ENCODE peak calls at places on chromosomes 2 and 18, in eight cellular contexts. O is CD4-positive, CD25-positive, alpha-beta regulatory T cell; L is PC-9; S is brain microvascular endothelial cell; K is A549; D is ovary; J is HCT116; B is CD4-positive, alpha-beta T cell. F is an unnamed sample.

GRCh38 chr18:10111944-10112343 is 198.1 kb downstream of the VAPA start:
- DNase-seq in O (no peak), L (no peak), S (no peak), K (no peak), D (no peak), J (no peak), B (no peak), F (no peak)

GRCh38 chr2:160097329-160097728 is 34.9 kb upstream of the PLA2R1 start:
- DNase-seq in O (no peak), L (no peak), S (no peak), K (no peak), D (no peak), J (no peak), B (no peak), F (no peak)

GRCh38 chr2:102155131-102155702 is 12.7 kb downstream of the IL1R1 start:
- DNase-seq in O (no peak), L (no peak), S (no peak), K (no peak), D (no peak), J (no peak), B (no peak), F (peak)

GRCh38 chr2:225040862-225041209 is 1.4 kb downstream of the DOCK10 start:
- DNase-seq in O (peak), L (no peak), S (no peak), K (peak), D (no peak), J (no peak), B (no peak), F (no peak)

GRCh38 chr18:73975266-73975665 is 172.4 kb downstream of the FBXO15 start:
- DNase-seq in O (peak), L (no peak), S (peak), K (no peak), D (no peak), J (no peak), B (no peak), F (no peak)

GRCh38 chr2:126719191-126720030 is 63.5 kb downstream of the GYPC start:
- DNase-seq in O (no peak), L (no peak), S (no peak), K (no peak), D (no peak), J (no peak), B (no peak), F (no peak)

GRCh38 chr18:63823516-63824219 is 48.5 kb downstream of the SERPINB7 start:
- DNase-seq in O (peak), L (no peak), S (peak), K (no peak), D (no peak), J (peak), B (no peak), F (peak)

GRCh38 chr18:49561377-49562193 is at the start of gene LIPG:
- DNase-seq in O (peak), L (peak), S (peak), K (peak), D (peak), J (peak), B (peak), F (peak)

GRCh38 chr18:51463483-51464136 is 266.1 kb upstream of the MEX3C start:
- DNase-seq in O (no peak), L (no peak), S (no peak), K (no peak), D (no peak), J (no peak), B (no peak), F (no peak)

GRCh38 chr2:162795312-162795711 is 43.3 kb downstream of the KCNH7 start:
- DNase-seq in O (no peak), L (no peak), S (no peak), K (peak), D (no peak), J (no peak), B (no peak), F (no peak)

GRCh38 chr2:232104076-232104646 is 142.6 kb downstream of the DIS3L2 start:
- DNase-seq in O (no peak), L (no peak), S (no peak), K (no peak), D (no peak), J (no peak), B (no peak), F (no peak)

GRCh38 chr2:196963961-196964360 is 37.5 kb upstream of the PGAP1 start:
- DNase-seq in O (no peak), L (no peak), S (no peak), K (no peak), D (no peak), J (no peak), B (no peak), F (no peak)

GRCh38 chr18:13232971-13233565 is 14.5 kb downstream of the LDLRAD4 start:
- DNase-seq in O (no peak), L (no peak), S (no peak), K (no peak), D (no peak), J (no peak), B (no peak), F (no peak)

GRCh38 chr18:49177071-49177470 is 226.3 kb upstream of the SMAD7 start:
- DNase-seq in O (no peak), L (no peak), S (no peak), K (no peak), D (no peak), J (no peak), B (no peak), F (no peak)

GRCh38 chr18:79825913-79826312 is 28.2 kb downstream of the KCNG2 start:
- DNase-seq in O (no peak), L (no peak), S (no peak), K (no peak), D (no peak), J (no peak), B (no peak), F (no peak)

GRCh38 chr2:147829106-147829505 is 15.7 kb upstream of the ACVR2A start:
- DNase-seq in O (no peak), L (no peak), S (peak), K (peak), D (no peak), J (peak), B (no peak), F (no peak)

GRCh38 chr2:45028276-45028675 is 19.0 kb upstream of the SIX2 start:
- DNase-seq in O (no peak), L (peak), S (peak), K (peak), D (no peak), J (no peak), B (no peak), F (no peak)

GRCh38 chr18:77065221-77065981 is 67.2 kb downstream of the MBP start:
- DNase-seq in O (peak), L (peak), S (peak), K (peak), D (no peak), J (peak), B (no peak), F (peak)
- H3K27ac ChIP-seq in O (peak), L (peak), S (peak), K (peak), D (no peak), J (peak), B (peak), F (peak)

DNA sequence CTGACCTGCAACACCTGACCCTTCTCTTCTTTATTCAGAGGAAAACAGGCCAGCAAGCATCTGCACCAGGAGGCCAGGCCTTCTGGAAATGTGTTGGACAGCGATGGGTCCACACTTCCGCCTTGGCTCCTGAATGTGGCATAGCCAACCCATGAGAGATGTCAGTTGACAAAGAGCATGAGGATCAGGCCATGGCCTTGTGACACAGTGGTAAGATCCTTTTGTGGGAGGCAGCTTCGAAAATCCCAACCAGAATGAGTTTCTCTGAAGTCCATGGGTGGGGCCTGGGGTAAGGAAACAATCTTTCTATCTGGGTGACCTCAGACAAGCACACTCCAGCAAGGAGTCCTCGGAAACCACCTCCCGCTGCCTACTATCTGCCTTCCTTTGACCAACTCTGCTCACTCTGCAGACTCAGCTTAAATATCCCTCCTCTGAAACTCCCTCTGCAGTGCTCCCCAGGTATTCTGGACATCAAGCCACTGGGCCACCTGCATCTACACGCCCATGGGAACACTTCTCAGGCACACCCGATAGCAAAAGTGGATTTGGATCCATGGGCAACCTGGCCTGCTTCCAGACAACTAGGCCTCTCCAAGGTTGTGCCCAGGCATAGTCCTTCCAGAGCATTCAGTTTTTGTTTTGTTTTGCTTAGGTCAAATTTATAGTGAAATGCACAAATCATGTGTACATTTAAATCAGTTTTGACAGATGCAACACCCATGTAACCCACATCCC is 3.6 kb upstream of the SH2D6 start:
- DNase-seq in O (no peak), L (no peak), S (no peak), K (no peak), D (no peak), J (no peak), B (no peak), F (no peak)
- H3K27ac ChIP-seq in O (no peak), L (no peak), S (no peak), K (peak), D (no peak), J (no peak), B (no peak), F (no peak)

GRCh38 chr2:144914113-144914512 is 394.2 kb upstream of the ZEB2 start:
- DNase-seq in O (no peak), L (no peak), S (no peak), K (no peak), D (no peak), J (no peak), B (no peak), F (no peak)

GRCh38 chr2:144912206-144912605 is 392.3 kb upstream of the ZEB2 start:
- DNase-seq in O (no peak), L (no peak), S (no peak), K (no peak), D (no peak), J (no peak), B (no peak), F (no peak)

GRCh38 chr2:144914622-144915230 is 394.8 kb upstream of the ZEB2 start:
- DNase-seq in O (no peak), L (no peak), S (no peak), K (no peak), D (no peak), J (no peak), B (no peak), F (no peak)
- H3K27ac ChIP-seq in O (no peak), L (no peak), S (no peak), K (no peak), D (no peak), J (no peak), B (no peak), F (no peak)

GRCh38 chr2:214075446-214075845 is 335.4 kb upstream of the VWC2L start:
- DNase-seq in O (no peak), L (no peak), S (peak), K (no peak), D (no peak), J (no peak), B (no peak), F (no peak)
- H3K27ac ChIP-seq in O (no peak), L (no peak), S (no peak), K (no peak), D (no peak), J (no peak), B (no peak), F (no peak)

GRCh38 chr2:189799531-189799930 is 15.3 kb downstream of the PMS1 start:
- DNase-seq in O (no peak), L (no peak), S (peak), K (no peak), D (no peak), J (no peak), B (no peak), F (peak)

GRCh38 chr2:189798312-189799029 is 14.2 kb downstream of the PMS1 start:
- DNase-seq in O (peak), L (no peak), S (peak), K (peak), D (no peak), J (peak), B (no peak), F (no peak)

GRCh38 chr2:189797902-189798301 is 13.7 kb downstream of the PMS1 start:
- DNase-seq in O (no peak), L (no peak), S (no peak), K (no peak), D (no peak), J (no peak), B (no peak), F (no peak)

GRCh38 chr2:189802396-189802912 is 18.2 kb downstream of the PMS1 start:
- DNase-seq in O (no peak), L (no peak), S (no peak), K (no peak), D (no peak), J (no peak), B (no peak), F (no peak)

GRCh38 chr2:189799030-189799331 is 14.7 kb downstream of the PMS1 start:
- DNase-seq in O (no peak), L (no peak), S (no peak), K (no peak), D (no peak), J (no peak), B (no peak), F (no peak)
- H3K27ac ChIP-seq in O (no peak), L (no peak), S (no peak), K (peak), D (no peak), J (no peak), B (no peak), F (no peak)

DNA sequence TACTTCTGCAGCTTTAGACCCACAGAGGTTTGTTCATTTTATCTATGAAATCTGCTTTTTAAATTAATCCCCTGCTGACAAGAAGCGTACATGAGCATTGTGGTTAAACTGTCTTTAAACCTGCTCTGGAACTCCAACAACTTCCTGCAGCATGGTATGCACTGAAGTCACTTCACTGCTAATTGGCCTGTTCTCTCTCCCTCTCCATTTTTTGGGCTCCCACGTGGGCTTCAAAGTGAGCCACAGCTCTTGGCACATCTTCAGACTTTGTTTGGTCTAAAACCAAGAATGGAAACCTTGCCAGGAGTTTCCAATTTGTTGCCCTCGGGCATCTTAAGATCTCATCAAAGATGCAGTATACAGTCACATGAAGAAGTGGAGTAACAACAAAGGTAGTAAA is 311.4 kb downstream of the LRRTM1 start:
- DNase-seq in O (no peak), L (no peak), S (no peak), K (no peak), D (no peak), J (no peak), B (no peak), F (no peak)
- H3K27ac ChIP-seq in O (no peak), L (no peak), S (no peak), K (no peak), D (no peak), J (no peak), B (no peak), F (no peak)

GRCh38 chr2:46032996-46033395 is 264.2 kb upstream of the EPAS1 start:
- DNase-seq in O (peak), L (no peak), S (no peak), K (peak), D (no peak), J (no peak), B (no peak), F (no peak)

GRCh38 chr2:46031124-46031523 is 266.1 kb upstream of the EPAS1 start:
- DNase-seq in O (no peak), L (no peak), S (no peak), K (no peak), D (no peak), J (no peak), B (no peak), F (no peak)

GRCh38 chr2:46032161-46032813 is 264.9 kb upstream of the EPAS1 start:
- DNase-seq in O (no peak), L (no peak), S (no peak), K (peak), D (no peak), J (no peak), B (no peak), F (no peak)

GRCh38 chr2:46029332-46029811 is 267.8 kb upstream of the EPAS1 start:
- DNase-seq in O (no peak), L (peak), S (no peak), K (peak), D (no peak), J (no peak), B (no peak), F (no peak)

DNA sequence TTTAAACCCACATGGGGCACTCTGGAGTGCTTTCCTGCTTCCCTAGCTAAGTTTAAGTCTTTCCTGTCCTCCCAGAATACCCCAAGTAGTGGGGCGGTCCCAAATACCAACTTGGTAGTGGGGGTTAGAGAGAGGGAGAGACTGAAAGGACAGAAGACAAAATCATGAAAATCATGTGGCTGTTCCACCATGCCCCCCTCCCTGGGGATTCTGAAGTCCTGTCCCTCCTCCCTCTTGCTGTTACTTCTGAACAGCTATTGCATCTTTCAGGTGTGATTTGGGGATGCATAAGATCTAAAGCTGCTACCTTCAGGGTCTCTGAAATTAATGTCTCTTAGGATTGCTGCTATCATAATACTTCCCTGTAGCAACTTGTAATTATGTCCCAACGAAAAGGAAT is 266.9 kb upstream of the EPAS1 start:
- DNase-seq in O (no peak), L (no peak), S (no peak), K (no peak), D (no peak), J (no peak), B (no peak), F (no peak)
- H3K27ac ChIP-seq in O (no peak), L (no peak), S (no peak), K (peak), D (no peak), J (no peak), B (no peak), F (peak)

GRCh38 chr2:99478632-99479031 is 11.2 kb downstream of the REV1 start:
- DNase-seq in O (no peak), L (no peak), S (no peak), K (no peak), D (no peak), J (no peak), B (no peak), F (no peak)
- H3K27ac ChIP-seq in O (no peak), L (no peak), S (no peak), K (no peak), D (no peak), J (no peak), B (no peak), F (no peak)

GRCh38 chr2:108586631-108587030 is 52.4 kb downstream of the LIMS1 start:
- DNase-seq in O (no peak), L (no peak), S (no peak), K (no peak), D (no peak), J (no peak), B (no peak), F (no peak)
- H3K27ac ChIP-seq in O (no peak), L (no peak), S (peak), K (peak), D (peak), J (no peak), B (no peak), F (peak)

GRCh38 chr2:20327370-20327769 is 23.3 kb downstream of the PUM2 start:
- DNase-seq in O (no peak), L (no peak), S (no peak), K (no peak), D (no peak), J (no peak), B (no peak), F (no peak)
- H3K27ac ChIP-seq in O (peak), L (peak), S (no peak), K (peak), D (no peak), J (no peak), B (no peak), F (peak)